ENCODE peak calls at places on chromosomes 5 and 9, in four cellular contexts. B is Panc1, G is K562, N is HCT116. X is an unnamed sample.

GRCh38 chr5:59640411-59640810 is 253.1 kb downstream of the PDE4D start:
- DNase-seq in B (no peak), N (no peak), G (no peak), X (no peak)

GRCh38 chr9:101465330-101465915 is 29.8 kb upstream of the ALDOB start:
- DNase-seq in B (no peak), G (peak; percentile 81), N (peak; percentile 83), X (no peak)

GRCh38 chr5:51226420-51226735 is 156.9 kb upstream of the ISL1 start:
- DNase-seq in N (peak; percentile 40), G (no peak), B (no peak), X (no peak)

GRCh38 chr9:114450833-114451706 is 54.2 kb downstream of the WHRN start:
- DNase-seq in G (no peak), N (no peak), B (no peak), X (no peak)

GRCh38 chr5:174235993-174236528 is 190.6 kb downstream of the NSG2 start:
- DNase-seq in N (no peak), G (no peak), B (no peak), X (peak; percentile 70)

GRCh38 chr5:131364507-131365050 is 100.7 kb downstream of the CDC42SE2 start:
- DNase-seq in N (no peak), B (no peak), G (no peak), X (no peak)

GRCh38 chr9:128005938-128006337 is 25.1 kb upstream of the EEIG1 start:
- DNase-seq in B (no peak), N (no peak), G (no peak), X (peak; percentile 80)

GRCh38 chr5:124923131-124923530 is 176.7 kb upstream of the ZNF608 start:
- DNase-seq in N (no peak), G (no peak), B (no peak), X (no peak)

GRCh38 chr9:18163146-18163545 is 310.8 kb upstream of the ADAMTSL1 start:
- DNase-seq in G (no peak), B (no peak), N (no peak), X (no peak)

GRCh38 chr9:87513171-87513570 is 15.5 kb downstream of the DAPK1 start:
- DNase-seq in B (no peak), N (no peak), G (no peak), X (no peak)

GRCh38 chr5:177557041-177557647 is 2.8 kb upstream of the FAM193B start:
- DNase-seq in N (no peak), B (no peak), G (peak; percentile 90), X (no peak)

GRCh38 chr5:34503379-34504346 is 152.5 kb upstream of the RAI14 start:
- DNase-seq in N (no peak), B (no peak), G (no peak), X (no peak)

GRCh38 chr5:90113108-90113507 is 296.4 kb downstream of the CETN3 start:
- DNase-seq in G (no peak), N (no peak), B (no peak), X (no peak)

GRCh38 chr5:159220206-159220605 is 10.9 kb upstream of the RNF145 start:
- DNase-seq in B (no peak), N (no peak), G (no peak), X (no peak)

GRCh38 chr5:163910226-163910625 is 404.8 kb downstream of the MAT2B start:
- DNase-seq in G (no peak), B (no peak), N (no peak), X (peak; percentile 0)

GRCh38 chr5:93581738-93582414 is 857 bp upstream of the NR2F1-AS1 start:
- DNase-seq in G (no peak), B (no peak), N (peak; percentile 76), X (no peak)

GRCh38 chr5:128097781-128098180 is 14.2 kb downstream of the SLC12A2 start:
- DNase-seq in N (no peak), G (no peak), B (no peak), X (no peak)

GRCh38 chr9:26054600-26055516 is 376.6 kb upstream of the TUSC1 start:
- DNase-seq in N (no peak), B (no peak), G (no peak), X (no peak)

GRCh38 chr5:27702339-27702820 is 664.0 kb upstream of the CDH9 start:
- DNase-seq in B (no peak), N (no peak), G (no peak), X (no peak)

GRCh38 chr5:133789428-133789827 is 177.1 kb upstream of the FSTL4 start:
- DNase-seq in G (no peak), N (no peak), B (no peak), X (no peak)

GRCh38 chr5:83721878-83722779 is 1.5 kb upstream of the HAPLN1 start:
- DNase-seq in N (peak; percentile 66), B (no peak), G (peak; percentile 23), X (peak; percentile 85)
- TF ChIP-seq REST in N (no peak), B (no peak), G (no peak), X (no peak)

GRCh38 chr5:140041492-140042421 is 1.3 kb downstream of the NRG2 start:
- DNase-seq in G (no peak), B (peak; percentile 50), N (no peak), X (peak; percentile 83)
- TF ChIP-seq REST in G (no peak), B (no peak), N (no peak), X (no peak)

DNA sequence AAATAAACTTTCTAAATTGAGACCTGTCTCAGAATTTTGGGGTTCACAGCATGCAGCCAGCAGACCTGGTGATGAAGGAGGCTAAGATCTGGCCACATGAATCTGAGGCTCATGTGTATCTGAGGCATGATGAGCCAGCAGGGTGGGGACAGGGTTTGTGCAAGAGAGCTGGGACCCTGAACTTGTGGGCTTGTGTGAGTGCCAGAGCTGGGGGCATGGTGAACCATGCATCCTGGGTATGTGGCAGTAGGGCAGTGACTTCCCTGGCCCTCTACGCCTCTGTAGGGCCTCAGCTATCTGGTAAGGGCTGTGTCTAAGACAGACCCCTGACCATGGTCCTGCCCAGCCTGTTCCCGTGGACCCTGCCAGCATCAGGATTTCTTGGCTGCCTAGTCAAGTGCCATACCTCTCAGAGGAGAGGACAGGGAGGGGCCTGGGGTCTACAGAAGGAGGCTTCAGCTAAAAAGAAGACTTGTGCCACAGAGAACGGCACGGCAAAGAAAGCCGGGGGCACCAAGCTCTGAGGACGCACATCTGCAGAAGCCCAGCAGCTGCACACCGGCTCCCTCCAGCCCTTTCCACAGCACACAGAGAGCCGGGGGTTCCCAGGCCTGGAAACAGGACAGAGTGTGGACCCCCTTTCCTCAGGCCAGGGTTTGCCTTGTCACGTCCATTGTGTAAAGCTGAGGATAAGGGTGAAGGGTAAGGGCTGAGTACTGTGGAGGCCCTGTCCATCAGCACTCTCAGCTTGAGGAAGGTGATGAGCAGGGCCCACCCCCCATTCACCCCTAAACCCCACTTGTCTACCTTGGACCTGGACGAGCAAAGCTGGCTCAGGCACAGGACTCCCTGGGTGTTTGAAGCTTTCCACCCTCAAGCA is 130.1 kb downstream of the MRPL36 start:
- DNase-seq in B (no peak), N (no peak), G (no peak), X (no peak)
- TF ChIP-seq REST in B (peak; percentile 56), N (no peak), G (no peak), X (peak; percentile 62)

DNA sequence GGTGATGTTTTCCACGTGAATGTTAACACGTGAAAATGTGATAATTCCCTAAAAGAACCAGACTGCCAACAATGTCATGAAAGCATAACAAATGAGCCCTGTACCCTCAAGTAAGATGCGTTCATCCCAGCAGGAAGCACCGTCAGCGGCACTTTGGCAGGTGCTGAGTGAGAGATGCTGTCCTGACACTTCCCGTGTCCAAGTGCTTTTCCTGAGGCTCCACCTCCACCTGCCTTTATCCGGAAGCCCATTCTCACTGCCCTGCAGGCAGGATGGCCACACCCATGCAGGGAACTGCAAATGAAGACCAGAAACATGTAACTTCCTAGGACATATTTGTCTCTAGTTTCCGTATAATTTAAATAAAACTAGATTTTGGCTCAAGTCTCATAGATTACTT is 238.0 kb upstream of the IRX2 start:
- DNase-seq in B (no peak), N (no peak), G (no peak), X (no peak)
- TF ChIP-seq REST in B (no peak), N (no peak), G (no peak), X (no peak)

X was measured in SK-N-SH.